ENCODE peak calls at places on chromosomes 16 and 17, in seven cellular contexts. C is GM04504, A is amygdala, B is BJ, R is amniotic stem cell, G is DMS153, Y is NCI-H2029. U is an unnamed sample.

GRCh38 chr16:67482260-67482924 is 955 bp downstream of the AGRP start:
- DNase-seq in C (no peak), A (no peak), B (no peak), R (no peak), G (no peak), Y (no peak), U (no peak)

GRCh38 chr16:2467301-2468141 is 3.6 kb upstream of the NTN3 start:
- DNase-seq in C (no peak), A (peak), B (no peak), R (peak), G (peak), Y (peak), U (no peak)

GRCh38 chr16:72725643-72726042 is 322.3 kb downstream of the ZFHX3 start:
- DNase-seq in C (no peak), A (no peak), B (no peak), R (no peak), G (no peak), Y (no peak), U (no peak)

GRCh38 chr17:50265690-50266306 is 8.5 kb upstream of the TMEM92 start:
- DNase-seq in C (no peak), A (no peak), B (no peak), R (no peak), G (no peak), Y (no peak), U (no peak)

GRCh38 chr16:16059895-16060590 is 110.6 kb downstream of the ABCC1 start:
- DNase-seq in C (no peak), A (no peak), B (no peak), R (no peak), G (no peak), Y (no peak), U (no peak)

GRCh38 chr17:81563861-81564586 is 11.9 kb upstream of the FAAP100 start:
- DNase-seq in C (no peak), A (no peak), B (no peak), R (no peak), G (no peak), Y (no peak), U (no peak)

GRCh38 chr17:78780852-78781338 is 1.2 kb downstream of the CYTH1 start:
- DNase-seq in C (no peak), A (no peak), B (no peak), R (no peak), G (no peak), Y (no peak), U (no peak)

GRCh38 chr16:83908798-83909197 is 9.9 kb downstream of the MLYCD start:
- DNase-seq in C (no peak), A (no peak), B (no peak), R (no peak), G (no peak), Y (no peak), U (no peak)

GRCh38 chr17:14557482-14557881 is 256.6 kb downstream of the HS3ST3B1 start:
- DNase-seq in C (no peak), A (no peak), B (no peak), R (no peak), G (no peak), Y (no peak), U (no peak)

GRCh38 chr16:30358990-30359870 is 4.1 kb upstream of the CD2BP2 start:
- DNase-seq in C (no peak), A (no peak), B (no peak), R (no peak), G (no peak), Y (no peak), U (no peak)

GRCh38 chr17:65518256-65518655 is 43.2 kb downstream of the AXIN2 start:
- DNase-seq in C (no peak), A (no peak), B (no peak), R (no peak), G (no peak), Y (no peak), U (no peak)

GRCh38 chr16:3945751-3946603 is 65.5 kb upstream of the CREBBP start:
- DNase-seq in C (peak), A (no peak), B (peak), R (peak), G (no peak), Y (peak), U (no peak)

GRCh38 chr17:52648995-52649394 is 490.5 kb upstream of the CA10 start:
- DNase-seq in C (no peak), A (no peak), B (no peak), R (no peak), G (peak), Y (peak), U (no peak)

GRCh38 chr17:55157165-55157564 is 107.6 kb upstream of the HLF start:
- DNase-seq in C (no peak), A (no peak), B (no peak), R (no peak), G (no peak), Y (no peak), U (no peak)

GRCh38 chr17:29390856-29391631 is 881 bp downstream of the TAOK1 start:
- DNase-seq in C (no peak), A (peak), B (no peak), R (no peak), G (no peak), Y (no peak), U (no peak)

GRCh38 chr17:1082579-1082978 is 85.7 kb downstream of the TIMM22 start:
- DNase-seq in C (no peak), A (no peak), B (no peak), R (no peak), G (no peak), Y (no peak), U (no peak)

GRCh38 chr17:68592667-68593330 is 8.4 kb downstream of the FAM20A start:
- DNase-seq in C (no peak), A (no peak), B (no peak), R (no peak), G (no peak), Y (no peak), U (no peak)

GRCh38 chr17:28478940-28479615 is 5.6 kb downstream of the SLC13A2 start:
- DNase-seq in C (no peak), A (no peak), B (no peak), R (no peak), G (no peak), Y (no peak), U (no peak)

GRCh38 chr16:2178321-2179106 is 17.9 kb downstream of the CASKIN1 start:
- DNase-seq in C (no peak), A (no peak), B (no peak), R (no peak), G (no peak), Y (no peak), U (no peak)

U was measured in activated naive CD4-positive, alpha-beta T cell treated with anti-CD3 and anti-CD28 coated beads, Interleukin-2, amount 50 U/mL, for 72 hours.